ENCODE peak calls at places on chromosomes 16 and 17, in ten cellular contexts. X is left ventricle myocardium inferior, U is thoracic aorta, N is Peyer's patch, A is astrocyte of the spinal cord, S is tibial artery, I is testis, P is heart right ventricle, G is tibial nerve, H is pancreas. M is an unnamed sample.

GRCh38 chr16:58661199-58661830 is 23.3 kb downstream of the SLC38A7 start:
- DNase-seq in X (peak), H (peak), G (no peak), U (peak), A (peak), I (peak), N (no peak), S (peak), P (no peak), M (peak)

GRCh38 chr17:27357236-27357635 is 63.3 kb downstream of the WSB1 start:
- DNase-seq in G (no peak), I (no peak), S (no peak), X (no peak), P (no peak), A (no peak), H (no peak), U (no peak), N (no peak), M (no peak)

GRCh38 chr17:51682115-51682514 is 421.8 kb downstream of the UTP18 start:
- DNase-seq in X (no peak), I (no peak), G (no peak), P (no peak), U (no peak), H (no peak), A (no peak), S (no peak), N (no peak), M (no peak)

GRCh38 chr16:9401173-9401572 is 309.7 kb downstream of the HAPSTR1 start:
- DNase-seq in X (no peak), U (no peak), G (no peak), P (no peak), N (no peak), A (no peak), H (no peak), S (no peak), I (no peak), M (no peak)

GRCh38 chr17:47810200-47810821 is 11.3 kb downstream of the OSBPL7 start:
- DNase-seq in A (peak), I (no peak), P (no peak), H (peak), U (no peak), G (no peak), X (no peak), S (no peak), N (no peak), M (no peak)

GRCh38 chr16:84239186-84239790 is 524 bp downstream of the KCNG4 start:
- DNase-seq in X (no peak), I (no peak), G (no peak), U (no peak), A (no peak), H (no peak), N (no peak), S (no peak), P (no peak), M (no peak)

GRCh38 chr16:30533146-30533522 is 1.5 kb downstream of the ZNF747 start:
- DNase-seq in G (no peak), N (no peak), S (no peak), P (no peak), U (no peak), H (no peak), X (no peak), I (no peak), A (no peak), M (no peak)

GRCh38 chr17:32671891-32672290 is 185.1 kb downstream of the CDK5R1 start:
- DNase-seq in N (no peak), I (peak), S (peak), X (peak), A (no peak), H (peak), U (no peak), G (peak), P (peak), M (no peak)

GRCh38 chr17:72588961-72589360 is 468.1 kb downstream of the SOX9 start:
- DNase-seq in G (no peak), H (peak), S (no peak), I (peak), N (no peak), P (no peak), A (peak), X (no peak), U (no peak), M (no peak)

GRCh38 chr17:34610038-34610437 is 30.7 kb downstream of the TMEM132E start:
- DNase-seq in X (no peak), U (no peak), N (no peak), H (no peak), I (no peak), G (no peak), A (no peak), S (no peak), P (no peak), M (no peak)

GRCh38 chr16:88936008-88936912 is 40.7 kb downstream of the CBFA2T3 start:
- DNase-seq in S (peak), P (peak), A (no peak), H (no peak), X (peak), G (no peak), U (no peak), I (peak), N (peak), M (peak)

GRCh38 chr17:28370035-28370743 is at the start of gene VTN:
- DNase-seq in I (peak), N (no peak), A (no peak), X (peak), P (no peak), U (no peak), S (peak), H (peak), G (no peak), M (peak)

GRCh38 chr17:17877548-17878358 is 41.0 kb upstream of the SREBF1 start:
- DNase-seq in I (peak), S (peak), N (peak), U (peak), X (peak), P (peak), G (peak), A (peak), H (peak), M (peak)

GRCh38 chr17:74746376-74746775 is 2.1 kb upstream of the NHERF1 start:
- DNase-seq in G (no peak), S (no peak), A (no peak), H (no peak), P (no peak), I (no peak), U (no peak), N (no peak), X (peak), M (no peak)

GRCh38 chr16:832652-833336 is 32.3 kb upstream of the GNG13 start:
- DNase-seq in H (no peak), P (no peak), S (no peak), I (no peak), N (no peak), U (no peak), A (no peak), X (no peak), G (no peak), M (no peak)

GRCh38 chr17:71237903-71238538 is 882.8 kb upstream of the SOX9 start:
- DNase-seq in G (no peak), S (no peak), A (peak), U (no peak), I (no peak), N (no peak), P (no peak), H (no peak), X (no peak), M (no peak)

GRCh38 chr17:79074650-79075432 is at the start of gene ENGASE:
- DNase-seq in H (peak), A (peak), P (peak), G (peak), S (peak), X (peak), U (peak), I (peak), N (peak), M (peak)

GRCh38 chr16:78227855-78228254 is 128.4 kb downstream of the WWOX start:
- DNase-seq in U (no peak), A (no peak), H (no peak), X (no peak), N (no peak), G (no peak), I (no peak), P (no peak), S (no peak), M (no peak)

GRCh38 chr17:948284-948852 is 31.2 kb downstream of the NXN start:
- DNase-seq in G (no peak), H (no peak), X (no peak), I (no peak), A (no peak), U (no peak), P (no peak), N (no peak), S (no peak), M (no peak)

GRCh38 chr17:37220609-37220953 is 155.2 kb upstream of the C17orf78 start:
- DNase-seq in A (peak), X (no peak), H (no peak), I (peak), G (no peak), P (no peak), N (no peak), U (no peak), S (no peak), M (no peak)

GRCh38 chr17:44279586-44280344 is 11.8 kb upstream of the SLC4A1 start:
- DNase-seq in S (peak), X (peak), H (peak), U (peak), N (peak), A (peak), G (peak), P (peak), I (peak), M (peak)

GRCh38 chr16:23784811-23785447 is 30.1 kb downstream of the CHP2 start:
- DNase-seq in H (no peak), G (no peak), P (no peak), I (no peak), U (no peak), S (no peak), A (no peak), X (no peak), N (no peak), M (no peak)

GRCh38 chr17:19706791-19707727 is 9.3 kb downstream of the SLC47A2 start:
- DNase-seq in G (no peak), P (no peak), I (peak), H (no peak), S (no peak), U (no peak), N (no peak), A (no peak), X (no peak), M (peak)

GRCh38 chr16:2663553-2664521 is 18.5 kb upstream of the KCTD5 start:
- DNase-seq in N (no peak), U (no peak), I (peak), X (no peak), S (no peak), H (no peak), A (peak), P (no peak), G (no peak), M (peak)

GRCh38 chr17:64247836-64248235 is 15.2 kb downstream of the TEX2 start:
- DNase-seq in P (no peak), U (no peak), I (no peak), G (no peak), N (no peak), H (no peak), S (no peak), A (no peak), X (no peak), M (no peak)

GRCh38 chr16:19517424-19518089 is 4.3 kb downstream of the GDE1 start:
- DNase-seq in U (no peak), X (no peak), N (no peak), I (no peak), S (no peak), H (no peak), P (no peak), A (peak), G (no peak), M (no peak)

GRCh38 chr17:320809-321385 is 31.7 kb downstream of the RPH3AL start:
- DNase-seq in P (no peak), S (no peak), A (no peak), U (no peak), X (no peak), H (no peak), G (no peak), I (no peak), N (no peak), M (no peak)

GRCh38 chr16:25107466-25107792 is 4.1 kb upstream of the LCMT1 start:
- DNase-seq in H (no peak), X (no peak), A (no peak), I (no peak), S (no peak), P (no peak), N (no peak), G (no peak), U (no peak), M (no peak)

GRCh38 chr17:28381141-28381825 is 9.8 kb downstream of the SARM1 start:
- DNase-seq in H (no peak), A (no peak), U (no peak), X (no peak), I (no peak), P (no peak), S (no peak), N (no peak), G (no peak), M (no peak)

GRCh38 chr16:66250686-66251405 is 115.6 kb upstream of the CDH5 start:
- DNase-seq in S (peak), I (peak), P (peak), X (peak), U (no peak), G (peak), H (no peak), A (peak), N (peak), M (peak)

DNA sequence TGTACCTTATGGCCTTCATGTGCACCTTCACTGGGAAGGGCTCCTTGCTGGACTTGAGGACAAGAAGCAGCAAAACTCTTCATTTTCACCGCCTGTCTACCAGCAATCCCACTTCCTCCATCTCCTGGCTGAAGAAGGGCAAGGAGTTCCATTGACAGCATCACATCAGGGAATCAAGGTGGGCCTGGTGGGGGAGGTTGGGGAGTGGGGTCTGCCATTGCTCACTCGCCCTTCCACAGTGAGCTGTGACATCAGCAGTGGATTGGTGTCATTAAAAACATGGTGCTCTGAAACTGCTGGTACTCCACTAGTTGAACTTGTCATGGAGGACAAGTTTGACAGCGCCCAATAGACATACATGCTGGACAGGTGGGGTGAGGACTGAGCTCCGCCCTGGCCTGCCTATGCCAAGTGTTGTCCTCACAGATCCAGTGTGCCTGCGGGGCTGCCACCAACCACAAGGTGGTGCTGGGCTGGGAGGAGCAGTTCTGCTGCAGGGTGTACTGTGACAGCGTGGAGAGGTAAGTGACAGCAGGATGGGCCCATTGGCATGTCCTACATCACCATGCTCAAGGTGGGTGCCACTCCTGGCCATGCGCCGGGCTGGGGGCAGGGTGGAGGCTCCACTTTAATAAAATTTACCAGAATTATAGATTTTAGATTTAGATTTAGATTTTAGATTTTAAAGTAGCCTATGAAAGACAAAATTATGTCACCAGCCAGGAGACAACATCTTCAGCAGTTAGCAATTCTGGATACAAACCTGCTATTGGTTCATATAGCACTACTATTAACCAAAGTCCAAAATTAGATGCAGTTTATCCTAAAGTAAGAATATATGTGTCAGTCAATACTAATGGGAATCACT is 1729.1 kb downstream of the TP53TG3F start:
- DNase-seq in N (no peak), G (no peak), U (no peak), I (peak), X (no peak), H (no peak), S (no peak), A (no peak), P (no peak), M (no peak)
- TF ChIP-seq CTCF in N (no peak), G (no peak), U (no peak), I (peak), X (peak), H (no peak), S (no peak), A (no peak), P (peak), M (peak)

GRCh38 chr16:59737274-59737673 is 1003.2 kb upstream of the GOT2 start:
- DNase-seq in S (no peak), U (no peak), G (no peak), N (no peak), P (no peak), I (no peak), X (no peak), H (no peak), A (no peak), M (no peak)

GRCh38 chr16:59729613-59730012 is 995.5 kb upstream of the GOT2 start:
- DNase-seq in I (no peak), S (no peak), P (no peak), N (no peak), A (no peak), X (no peak), G (no peak), U (no peak), H (no peak), M (no peak)

GRCh38 chr16:59733321-59733720 is 999.2 kb upstream of the GOT2 start:
- DNase-seq in I (no peak), G (no peak), N (no peak), S (no peak), P (no peak), A (no peak), H (no peak), X (no peak), U (no peak), M (no peak)
- H3K4me3 ChIP-seq in I (no peak), G (no peak), N (no peak), S (no peak), P (no peak), A (no peak), H (no peak), X (no peak), U (no peak), M (no peak)

DNA sequence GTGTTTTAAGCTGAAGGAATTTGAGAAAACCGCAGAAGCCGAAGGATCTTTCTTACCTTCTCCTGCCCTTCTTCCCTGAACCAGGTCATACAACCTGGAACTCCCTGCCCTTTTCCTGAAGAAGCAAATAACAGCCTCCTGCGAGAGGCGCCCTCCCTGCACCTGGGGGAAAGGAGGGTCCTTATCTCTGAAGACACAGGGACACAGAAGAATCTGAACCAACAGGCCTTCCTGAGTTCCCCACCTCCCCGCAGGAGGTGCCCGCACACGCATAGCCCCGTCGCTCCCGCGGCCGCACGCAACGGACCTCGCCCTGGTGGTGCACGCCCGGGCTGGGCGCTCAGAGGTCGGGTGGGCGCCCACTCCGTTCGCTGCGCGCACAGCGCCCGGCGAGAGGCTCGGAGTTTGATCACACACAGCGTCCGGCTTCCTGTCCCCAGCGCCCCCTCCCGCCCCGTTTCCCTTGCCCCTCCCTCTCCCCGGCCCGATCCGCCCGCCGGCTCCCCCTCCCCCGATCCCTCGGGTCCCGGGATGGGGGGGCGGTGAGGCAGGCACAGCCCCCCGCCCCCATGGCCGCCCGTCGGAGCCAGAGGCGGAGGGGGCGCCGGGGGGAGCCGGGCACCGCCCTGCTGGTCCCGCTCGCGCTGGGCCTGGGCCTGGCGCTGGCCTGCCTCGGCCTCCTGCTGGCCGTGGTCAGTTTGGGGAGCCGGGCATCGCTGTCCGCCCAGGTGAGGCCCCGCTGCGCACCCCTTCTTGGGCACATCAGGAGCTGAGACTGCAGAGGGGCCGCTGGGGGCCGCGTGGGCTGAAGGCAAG is at the start of gene TNFSF12:
- DNase-seq in G (peak), H (peak), U (no peak), A (no peak), N (peak), X (peak), S (peak), I (peak), P (peak), M (no peak)
- TF ChIP-seq CTCF in G (no peak), H (no peak), U (peak), A (peak), N (peak), X (peak), S (peak), I (no peak), P (peak), M (peak)

GRCh38 chr16:82846806-82847205 is 220.0 kb downstream of the CDH13 start:
- DNase-seq in X (no peak), P (no peak), N (no peak), G (no peak), I (no peak), S (no peak), H (no peak), U (no peak), A (no peak), M (no peak)
- H3K4me3 ChIP-seq in X (no peak), P (no peak), N (no peak), G (no peak), I (no peak), S (no peak), H (no peak), U (no peak), A (no peak), M (no peak)

DNA sequence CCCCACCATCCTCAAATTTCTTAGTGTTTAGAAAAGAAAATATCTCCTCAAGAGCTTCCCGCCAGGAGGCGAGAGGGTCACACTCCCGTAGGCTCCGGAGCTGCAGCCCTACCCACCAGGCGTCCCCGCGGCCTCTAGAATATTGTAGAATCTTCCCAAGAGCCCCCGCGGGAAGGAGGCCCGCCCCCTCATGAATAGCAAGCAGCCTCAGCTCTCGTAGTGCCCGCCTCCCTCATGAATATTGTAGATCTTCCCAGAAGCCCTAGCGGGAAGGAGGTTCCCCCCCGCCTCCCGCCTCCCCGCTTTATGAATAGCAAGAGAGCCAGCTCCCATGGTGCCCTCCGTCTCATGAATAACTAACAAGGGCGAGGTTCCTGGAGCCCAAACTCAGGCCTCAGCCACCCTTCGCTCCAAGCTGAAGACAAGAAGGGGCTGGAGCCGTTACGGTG is at the start of gene FBXO47:
- DNase-seq in P (peak), A (peak), S (peak), G (peak), X (peak), U (peak), I (peak), H (peak), N (peak), M (peak)
- TF ChIP-seq CTCF in P (peak), A (no peak), S (peak), G (peak), X (peak), U (peak), I (no peak), H (no peak), N (peak), M (no peak)

GRCh38 chr17:61400786-61401279 is 1.2 kb downstream of the TBX2 start:
- DNase-seq in U (no peak), I (no peak), S (no peak), G (no peak), P (no peak), A (no peak), H (no peak), N (no peak), X (no peak), M (no peak)
- H3K4me3 ChIP-seq in U (peak), I (peak), S (peak), G (peak), P (peak), A (peak), H (peak), N (peak), X (peak), M (peak)

DNA sequence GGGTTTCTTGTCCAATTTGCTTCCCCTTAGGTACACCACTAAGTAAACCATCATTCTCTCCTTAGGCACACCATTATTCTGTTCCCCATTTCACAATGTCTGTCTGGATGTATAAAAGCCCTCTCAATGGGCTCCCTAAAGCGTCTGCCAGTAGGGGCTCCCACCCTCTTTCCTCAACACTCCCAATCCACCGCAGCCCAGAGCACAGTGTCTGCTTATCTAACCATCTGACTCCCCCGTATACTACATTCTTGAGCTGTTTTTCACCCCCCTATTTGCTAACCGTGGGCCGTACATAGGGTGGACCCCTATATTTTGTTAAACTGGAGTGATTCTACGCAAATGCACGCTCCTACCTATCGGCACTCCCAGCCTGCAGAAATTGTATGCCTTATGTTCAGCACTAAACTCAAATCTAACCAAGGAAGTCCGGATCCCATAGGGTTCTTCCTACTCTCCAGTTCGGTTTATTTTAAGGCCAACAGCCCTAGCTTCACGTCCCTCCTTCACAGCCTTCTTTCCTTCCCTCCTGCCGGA is 674 bp upstream of the PSMD3 start:
- DNase-seq in I (peak), X (no peak), A (no peak), U (no peak), P (no peak), G (no peak), H (no peak), S (no peak), N (peak), M (no peak)
- TF ChIP-seq CTCF in I (no peak), X (no peak), A (peak), U (no peak), P (no peak), G (no peak), H (no peak), S (no peak), N (no peak), M (no peak)

M was measured in right atrium auricular region.